ENCODE peak calls at places on chromosomes 13 and 19, in four cellular contexts. L is HepG2, E is GM12878, O is K562. Z is an unnamed sample.

GRCh38 chr19:49687566-49688316 is 1.7 kb upstream of the ADM5 start:
- DNase-seq in L (no peak), E (no peak), O (no peak), Z (no peak)

GRCh38 chr13:109784590-109785140 is 1.7 kb downstream of the IRS2 start:
- DNase-seq in L (no peak), E (no peak), O (no peak), Z (peak)

GRCh38 chr19:45296365-45296764 is 26.3 kb downstream of the CKM start:
- DNase-seq in L (no peak), E (no peak), O (no peak), Z (no peak)

GRCh38 chr19:50358483-50359431 is 6.7 kb downstream of the NAPSA start:
- DNase-seq in L (no peak), E (peak), O (peak), Z (no peak)

GRCh38 chr13:113973218-113974164 is at the start of gene C13orf46:
- DNase-seq in L (peak), E (no peak), O (no peak), Z (no peak)

GRCh38 chr13:113122571-113123225 is at the start of gene F10:
- DNase-seq in L (peak), E (no peak), O (peak), Z (peak)

GRCh38 chr19:45305421-45305820 is 17.3 kb downstream of the CKM start:
- DNase-seq in L (peak), E (no peak), O (no peak), Z (no peak)

GRCh38 chr19:17052439-17052838 is 22.8 kb downstream of the HAUS8 start:
- DNase-seq in L (no peak), E (no peak), O (no peak), Z (no peak)

GRCh38 chr13:110068176-110068473 is 238.8 kb downstream of the COL4A1 start:
- DNase-seq in L (no peak), E (no peak), O (no peak), Z (no peak)

GRCh38 chr19:48400018-48400742 is 6.7 kb downstream of the GRIN2D start:
- DNase-seq in L (peak), E (no peak), O (peak), Z (peak)

GRCh38 chr13:30829145-30829544 is 76.9 kb upstream of the MEDAG start:
- DNase-seq in L (peak), E (no peak), O (no peak), Z (peak)

GRCh38 chr19:55675661-55676354 is 782 bp downstream of the EPN1 start:
- DNase-seq in L (no peak), E (no peak), O (no peak), Z (no peak)

GRCh38 chr13:63337041-63337440 is 1921.4 kb upstream of the PCDH20 start:
- DNase-seq in L (no peak), E (no peak), O (no peak), Z (no peak)

GRCh38 chr13:69389899-69390298 is 717.7 kb upstream of the ATXN8OS start:
- DNase-seq in L (no peak), E (no peak), O (no peak), Z (no peak)

GRCh38 chr13:49042476-49042875 is 66.8 kb downstream of the FNDC3A start:
- DNase-seq in L (no peak), E (no peak), O (no peak), Z (no peak)

GRCh38 chr13:79096099-79096498 is 310.0 kb downstream of the RBM26 start:
- DNase-seq in L (no peak), E (no peak), O (no peak), Z (no peak)

GRCh38 chr13:99959538-99960230 is 11.9 kb downstream of the ZIC5 start:
- DNase-seq in L (no peak), E (no peak), O (no peak), Z (no peak)

GRCh38 chr19:45152504-45153338 is 8.1 kb downstream of the NKPD1 start:
- DNase-seq in L (no peak), E (no peak), O (no peak), Z (no peak)

GRCh38 chr13:59364508-59365187 is 799.1 kb downstream of the DIAPH3 start:
- DNase-seq in L (no peak), E (no peak), O (no peak), Z (peak)

GRCh38 chr19:32287811-32288227 is 57.6 kb upstream of the ZNF507 start:
- DNase-seq in L (peak), E (no peak), O (peak), Z (peak)

GRCh38 chr13:102309110-102309509 is 92.7 kb downstream of the FGF14 start:
- DNase-seq in L (no peak), E (no peak), O (no peak), Z (no peak)

GRCh38 chr19:33404916-33405315 is 31.4 kb downstream of the CEBPG start:
- DNase-seq in L (no peak), E (no peak), O (no peak), Z (no peak)

GRCh38 chr19:12840091-12841079 is 2.1 kb downstream of the MAST1 start:
- DNase-seq in L (no peak), E (no peak), O (peak), Z (no peak)

GRCh38 chr19:55437410-55437809 is 5.7 kb downstream of the SHISA7 start:
- DNase-seq in L (peak), E (no peak), O (peak), Z (peak)

GRCh38 chr13:105634059-105634458 is 901.4 kb downstream of the EFNB2 start:
- DNase-seq in L (no peak), E (no peak), O (no peak), Z (no peak)

GRCh38 chr19:2607712-2608601 is 94.5 kb downstream of the GNG7 start:
- DNase-seq in L (no peak), E (peak), O (no peak), Z (no peak)

GRCh38 chr13:30880756-30881155 is 25.3 kb upstream of the MEDAG start:
- DNase-seq in L (peak), E (no peak), O (no peak), Z (peak)

GRCh38 chr19:13764101-13764807 is at the start of gene MRI1:
- DNase-seq in L (peak), E (no peak), O (peak), Z (peak)

GRCh38 chr13:40776681-40777165 is 5.7 kb upstream of the MRPS31 start:
- DNase-seq in L (no peak), E (no peak), O (peak), Z (no peak)

GRCh38 chr13:91162180-91162579 is 185.3 kb upstream of the MIR17HG start:
- DNase-seq in L (no peak), E (no peak), O (no peak), Z (no peak)

GRCh38 chr19:46745521-46746280 is at the start of gene FKRP:
- DNase-seq in L (no peak), E (no peak), O (peak), Z (no peak)

GRCh38 chr13:81021284-81021683 is 680.4 kb upstream of the SPRY2 start:
- DNase-seq in L (peak), E (no peak), O (no peak), Z (no peak)

GRCh38 chr13:28455580-28456194 is 39.2 kb downstream of the FLT1 start:
- DNase-seq in L (no peak), E (no peak), O (no peak), Z (no peak)

GRCh38 chr19:39359026-39359425 is 16.8 kb downstream of the SAMD4B start:
- DNase-seq in L (no peak), E (no peak), O (no peak), Z (no peak)

DNA sequence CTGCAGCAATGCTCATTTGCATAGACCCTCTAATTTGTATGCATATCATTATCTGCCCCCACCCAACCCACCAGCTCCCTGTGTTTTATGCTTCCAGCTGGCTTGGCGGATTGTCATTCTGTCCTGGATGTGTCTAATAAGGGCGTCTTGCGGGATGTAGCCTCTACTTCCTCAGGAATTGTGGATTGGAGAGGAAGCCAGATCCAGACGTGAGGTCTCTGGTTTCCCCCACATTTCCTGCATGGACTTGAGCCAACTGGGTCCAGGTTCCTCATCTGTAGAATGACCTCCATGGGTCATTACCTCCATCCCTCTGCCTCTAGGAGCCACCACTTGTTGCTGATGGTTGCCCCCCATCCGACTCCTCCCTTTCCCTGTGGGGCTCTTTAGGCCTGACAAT is 7.3 kb downstream of the TNFSF14 start:
- DNase-seq in L (no peak), E (no peak), O (no peak), Z (no peak)
- TF ChIP-seq MYC in L (no peak), E (no peak), O (no peak), Z (no peak)

DNA sequence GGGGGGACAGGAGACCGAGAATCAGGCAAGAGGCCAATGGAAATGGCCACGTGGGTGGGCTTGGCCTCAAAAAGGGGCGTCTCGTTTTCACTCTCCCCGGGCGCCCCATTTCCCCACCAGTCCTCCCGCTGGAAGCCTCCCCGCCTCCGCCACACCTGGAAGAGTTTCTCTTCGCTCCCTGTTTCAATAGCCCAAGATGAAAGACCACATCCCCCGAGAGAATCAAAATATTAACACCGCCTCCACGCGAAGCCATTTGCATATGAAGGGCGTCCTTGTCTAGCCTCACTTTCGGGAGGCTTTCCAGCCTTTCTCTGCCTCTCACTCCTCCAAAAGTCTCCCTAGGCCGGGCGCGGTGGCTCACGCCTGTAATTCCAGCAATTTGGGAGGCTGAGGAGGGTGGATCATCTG is 691 bp upstream of the OLFM2 start:
- DNase-seq in L (no peak), E (no peak), O (no peak), Z (no peak)
- TF ChIP-seq ESRRA in L (no peak), E (no peak), O (no peak), Z (no peak)

DNA sequence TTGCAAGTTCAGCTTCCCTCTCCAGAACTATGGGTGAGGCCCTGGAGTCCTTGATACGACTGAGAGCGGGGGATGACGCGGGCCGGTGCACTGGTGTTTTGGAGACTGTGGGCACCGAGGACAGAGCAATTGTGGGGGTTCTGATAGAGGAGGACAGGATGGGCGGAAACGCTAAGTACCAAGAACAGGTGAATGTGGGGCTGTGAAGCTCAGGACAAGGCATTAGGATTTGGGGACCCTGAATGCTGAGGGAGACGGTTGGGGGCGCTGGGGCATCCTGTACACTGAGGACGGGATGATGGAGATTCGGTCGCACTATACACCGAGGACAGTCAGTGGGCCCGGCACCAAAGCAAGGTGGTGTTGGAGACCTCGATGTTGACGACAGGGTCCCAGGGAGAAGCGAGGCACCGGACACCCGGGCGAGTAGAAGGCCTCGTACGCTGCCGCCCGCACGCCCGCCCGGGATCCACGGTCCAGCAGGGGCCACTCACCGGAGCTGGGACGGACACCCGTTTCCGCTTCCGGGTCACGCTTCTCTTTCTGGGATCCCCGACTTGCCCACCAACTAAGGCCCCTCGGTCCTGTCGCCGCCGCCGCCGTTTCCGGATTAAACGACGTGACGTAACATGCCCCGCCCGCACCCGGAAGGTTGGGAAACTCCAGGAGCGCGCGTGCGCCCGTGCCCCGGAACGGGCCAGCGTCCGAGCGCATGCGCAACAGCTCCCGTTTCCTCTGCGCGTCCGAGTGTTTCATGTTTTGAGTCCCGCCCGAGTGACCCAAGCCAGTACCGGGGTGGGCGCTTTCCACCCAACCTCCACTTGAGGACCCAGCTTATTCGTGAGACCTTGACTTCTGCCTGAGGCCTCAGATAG is at the start of gene CHMP2A:
- DNase-seq in L (peak), E (peak), O (peak), Z (peak)
- TF ChIP-seq MYC in L (no peak), E (no peak), O (peak), Z (peak)

GRCh38 chr13:32267836-32268439 is 47.2 kb downstream of the ZAR1L start:
- DNase-seq in L (no peak), E (no peak), O (peak), Z (no peak)
- TF ChIP-seq ESRRA in L (no peak), E (no peak), O (no peak), Z (no peak)

GRCh38 chr13:73985789-73986188 is 148.4 kb downstream of the KLF12 start:
- DNase-seq in L (no peak), E (no peak), O (no peak), Z (no peak)

GRCh38 chr13:73991384-73991783 is 142.8 kb downstream of the KLF12 start:
- DNase-seq in L (no peak), E (no peak), O (no peak), Z (no peak)

GRCh38 chr13:73991884-73992283 is 142.3 kb downstream of the KLF12 start:
- DNase-seq in L (no peak), E (no peak), O (no peak), Z (no peak)

GRCh38 chr13:73987618-73988017 is 146.6 kb downstream of the KLF12 start:
- DNase-seq in L (no peak), E (no peak), O (no peak), Z (no peak)

GRCh38 chr13:73989244-73989843 is 144.9 kb downstream of the KLF12 start:
- DNase-seq in L (no peak), E (no peak), O (no peak), Z (no peak)
- TF ChIP-seq MYC in L (no peak), E (no peak), O (no peak), Z (no peak)

GRCh38 chr13:32426981-32427851 is 714 bp downstream of the N4BP2L1 start:
- DNase-seq in L (no peak), E (no peak), O (no peak), Z (no peak)
- TF ChIP-seq ESRRA in L (no peak), E (no peak), O (no peak), Z (no peak)

GRCh38 chr19:18915639-18916038 is 3.5 kb downstream of the COPE start:
- DNase-seq in L (peak), E (no peak), O (no peak), Z (no peak)
- TF ChIP-seq MYC in L (peak), E (no peak), O (no peak), Z (no peak)